ENCODE peak calls at places on chromosomes 4 and X, in ten cellular contexts. P is bronchial epithelial cell; T is T-helper 9 cell; U is AML-193; I is esophagus muscularis mucosa; O is WTC11; A is T-cell; V is Ammon's horn; G is activated T-cell treated with anti-CD3 and anti-CD28 coated beads for 1 hour; E is activated CD8-positive, alpha-beta memory T cell treated with anti-CD3 and anti-CD28 coated beads, Interleukin-2, amount 50 U/mL, for 48 hours. H is an unnamed sample.

GRCh38 chrX:119573840-119574393 is 446 bp upstream of the UBE2A start:
- DNase-seq in P (peak), T (no peak), U (peak), I (no peak), O (no peak), A (no peak), V (peak), G (peak), E (no peak), H (peak)

GRCh38 chr4:53450773-53451172 is 73.3 kb downstream of the FIP1L1 start:
- DNase-seq in P (peak), T (no peak), U (no peak), I (no peak), O (peak), A (no peak), V (no peak), G (no peak), E (no peak), H (no peak)

GRCh38 chrX:51862920-51863319 is 30.5 kb upstream of the MAGED1 start:
- DNase-seq in P (no peak), T (no peak), U (no peak), I (no peak), O (no peak), A (no peak), V (no peak), G (no peak), E (no peak), H (no peak)

GRCh38 chrX:20455001-20455400 is 188.3 kb upstream of the RPS6KA3 start:
- DNase-seq in P (no peak), T (no peak), U (no peak), I (no peak), O (no peak), A (no peak), V (no peak), G (no peak), E (no peak), H (no peak)

GRCh38 chr4:171025776-171026175 is 787.4 kb upstream of the GALNTL6 start:
- DNase-seq in P (no peak), T (no peak), U (peak), I (no peak), O (no peak), A (no peak), V (no peak), G (no peak), E (no peak), H (no peak)

GRCh38 chr4:107578321-107578720 is 141.7 kb downstream of the PAPSS1 start:
- DNase-seq in P (peak), T (no peak), U (no peak), I (no peak), O (no peak), A (no peak), V (no peak), G (no peak), E (no peak), H (no peak)

GRCh38 chr4:71009091-71009490 is 15.6 kb downstream of the DCK start:
- DNase-seq in P (no peak), T (no peak), U (no peak), I (no peak), O (no peak), A (no peak), V (no peak), G (no peak), E (no peak), H (no peak)

GRCh38 chr4:52915730-52916129 is 53.6 kb downstream of the RASL11B start:
- DNase-seq in P (peak), T (no peak), U (no peak), I (no peak), O (no peak), A (no peak), V (peak), G (no peak), E (no peak), H (no peak)

GRCh38 chr4:36243355-36244256 is 708 bp downstream of the ARAP2 start:
- DNase-seq in P (peak), T (no peak), U (peak), I (no peak), O (no peak), A (peak), V (peak), G (peak), E (peak), H (peak)

GRCh38 chr4:72604324-72604723 is 35.3 kb upstream of the ADAMTS3 start:
- DNase-seq in P (peak), T (no peak), U (no peak), I (no peak), O (no peak), A (no peak), V (no peak), G (no peak), E (no peak), H (no peak)